ENCODE peak calls at places on chromosome 3, in five cellular contexts. One of them, this sample, is unnamed.

GRCh38 chr3:14467723-14468620 is 65.6 kb downstream of the SLC6A6 start:
- DNase-seq in HepG2: peak; percentile 8
- DNase-seq in heart left ventricle: no peak
- DNase-seq in tibial nerve: no peak
- DNase-seq in tibial artery: no peak
- DNase-seq in this sample: no peak

GRCh38 chr3:159486580-159486979 is 502.1 kb upstream of the IL12A start:
- DNase-seq in HepG2: peak; percentile 2
- DNase-seq in heart left ventricle: no peak
- DNase-seq in tibial nerve: no peak
- DNase-seq in tibial artery: no peak
- DNase-seq in this sample: no peak

GRCh38 chr3:157819826-157820517 is 286.2 kb downstream of the SHOX2 start:
- DNase-seq in HepG2: no peak
- DNase-seq in heart left ventricle: no peak
- DNase-seq in tibial nerve: no peak
- DNase-seq in tibial artery: no peak
- DNase-seq in this sample: no peak

GRCh38 chr3:14177580-14178246 is 688 bp downstream of the XPC start:
- DNase-seq in HepG2: peak; percentile 15
- DNase-seq in heart left ventricle: no peak
- DNase-seq in tibial nerve: no peak
- DNase-seq in tibial artery: no peak
- DNase-seq in this sample: peak; percentile 60

GRCh38 chr3:23113455-23114171 is 89.5 kb upstream of the UBE2E2 start:
- DNase-seq in HepG2: no peak
- DNase-seq in heart left ventricle: no peak
- DNase-seq in tibial nerve: no peak
- DNase-seq in tibial artery: peak; percentile 64
- DNase-seq in this sample: no peak

GRCh38 chr3:128709506-128710210 is 16.3 kb upstream of the RAB7A start:
- DNase-seq in HepG2: no peak
- DNase-seq in heart left ventricle: no peak
- DNase-seq in tibial nerve: no peak
- DNase-seq in tibial artery: no peak
- DNase-seq in this sample: no peak

GRCh38 chr3:16985608-16986007 is 100.9 kb downstream of the PLCL2 start:
- DNase-seq in HepG2: no peak
- DNase-seq in heart left ventricle: no peak
- DNase-seq in tibial nerve: no peak
- DNase-seq in tibial artery: no peak
- DNase-seq in this sample: no peak

GRCh38 chr3:41898631-41899030 is 63.3 kb downstream of the ULK4 start:
- DNase-seq in HepG2: no peak
- DNase-seq in heart left ventricle: no peak
- DNase-seq in tibial nerve: no peak
- DNase-seq in tibial artery: no peak
- DNase-seq in this sample: no peak

GRCh38 chr3:27501759-27502158 is 17.6 kb upstream of the SLC4A7 start:
- DNase-seq in HepG2: no peak
- DNase-seq in heart left ventricle: no peak
- DNase-seq in tibial nerve: no peak
- DNase-seq in tibial artery: no peak
- DNase-seq in this sample: no peak

GRCh38 chr3:139227165-139227564 is 116.7 kb upstream of the MRPS22 start:
- DNase-seq in HepG2: no peak
- DNase-seq in heart left ventricle: peak; percentile 77
- DNase-seq in tibial nerve: no peak
- DNase-seq in tibial artery: no peak
- DNase-seq in this sample: no peak

GRCh38 chr3:149013726-149014125 is 22.4 kb downstream of the GYG1 start:
- DNase-seq in HepG2: no peak
- DNase-seq in heart left ventricle: no peak
- DNase-seq in tibial nerve: no peak
- DNase-seq in tibial artery: no peak
- DNase-seq in this sample: no peak

GRCh38 chr3:122188758-122189157 is 5.3 kb downstream of the CASR start:
- DNase-seq in HepG2: no peak
- DNase-seq in heart left ventricle: no peak
- DNase-seq in tibial nerve: no peak
- DNase-seq in tibial artery: no peak
- DNase-seq in this sample: no peak

GRCh38 chr3:53077476-53078220 is 31.8 kb upstream of the SFMBT1 start:
- DNase-seq in HepG2: no peak
- DNase-seq in heart left ventricle: no peak
- DNase-seq in tibial nerve: no peak
- DNase-seq in tibial artery: peak; percentile 46
- DNase-seq in this sample: no peak

GRCh38 chr3:50245831-50246516 is 10.0 kb downstream of the GNAI2 start:
- DNase-seq in HepG2: no peak
- DNase-seq in heart left ventricle: peak; percentile 94
- DNase-seq in tibial nerve: peak; percentile 92
- DNase-seq in tibial artery: peak; percentile 94
- DNase-seq in this sample: peak; percentile 91

GRCh38 chr3:61518590-61518989 is 42.8 kb upstream of the PTPRG start:
- DNase-seq in HepG2: peak; percentile 19
- DNase-seq in heart left ventricle: no peak
- DNase-seq in tibial nerve: no peak
- DNase-seq in tibial artery: no peak
- DNase-seq in this sample: no peak

GRCh38 chr3:70832035-70832795 is 519.8 kb upstream of the MDFIC2 start:
- DNase-seq in HepG2: no peak
- DNase-seq in heart left ventricle: peak; percentile 56
- DNase-seq in tibial nerve: no peak
- DNase-seq in tibial artery: no peak
- DNase-seq in this sample: no peak

GRCh38 chr3:31448882-31449243 is 83.9 kb upstream of the STT3B start:
- DNase-seq in HepG2: no peak
- DNase-seq in heart left ventricle: no peak
- DNase-seq in tibial nerve: no peak
- DNase-seq in tibial artery: no peak
- DNase-seq in this sample: no peak

GRCh38 chr3:425094-425493 is 228.5 kb downstream of the CHL1 start:
- DNase-seq in HepG2: no peak
- DNase-seq in heart left ventricle: no peak
- DNase-seq in tibial nerve: no peak
- DNase-seq in tibial artery: no peak
- DNase-seq in this sample: no peak

GRCh38 chr3:39166932-39167532 is 13.6 kb upstream of the CSRNP1 start:
- DNase-seq in HepG2: no peak
- DNase-seq in heart left ventricle: no peak
- DNase-seq in tibial nerve: no peak
- DNase-seq in tibial artery: peak; percentile 78
- DNase-seq in this sample: peak; percentile 94

GRCh38 chr3:135325726-135326245 is 530.7 kb downstream of the EPHB1 start:
- DNase-seq in HepG2: no peak
- DNase-seq in heart left ventricle: peak; percentile 31
- DNase-seq in tibial nerve: no peak
- DNase-seq in tibial artery: no peak
- DNase-seq in this sample: no peak

GRCh38 chr3:138125548-138126221 is 6.5 kb downstream of the A4GNT start:
- DNase-seq in HepG2: no peak
- DNase-seq in heart left ventricle: peak; percentile 28
- DNase-seq in tibial nerve: no peak
- DNase-seq in tibial artery: no peak
- DNase-seq in this sample: no peak

GRCh38 chr3:137767146-137768020 is 3.3 kb downstream of the SOX14 start:
- DNase-seq in HepG2: no peak
- DNase-seq in heart left ventricle: no peak
- DNase-seq in tibial nerve: no peak
- DNase-seq in tibial artery: no peak
- DNase-seq in this sample: no peak

GRCh38 chr3:24583004-24583403 is 88.4 kb upstream of the THRB start:
- DNase-seq in HepG2: peak; percentile 30
- DNase-seq in heart left ventricle: no peak
- DNase-seq in tibial nerve: no peak
- DNase-seq in tibial artery: no peak
- DNase-seq in this sample: no peak

GRCh38 chr3:120160050-120160449 is 65.8 kb upstream of the GSK3B start:
- DNase-seq in HepG2: no peak
- DNase-seq in heart left ventricle: peak; percentile 58
- DNase-seq in tibial nerve: peak; percentile 25
- DNase-seq in tibial artery: peak; percentile 93
- DNase-seq in this sample: peak; percentile 75

GRCh38 chr3:158936530-158937113 is 134.8 kb downstream of the MFSD1 start:
- DNase-seq in HepG2: no peak
- DNase-seq in heart left ventricle: no peak
- DNase-seq in tibial nerve: no peak
- DNase-seq in tibial artery: no peak
- DNase-seq in this sample: no peak

GRCh38 chr3:138694287-138695007 is 85.9 kb downstream of the FAIM start:
- DNase-seq in HepG2: no peak
- DNase-seq in heart left ventricle: no peak
- DNase-seq in tibial nerve: no peak
- DNase-seq in tibial artery: no peak
- DNase-seq in this sample: no peak

GRCh38 chr3:62084558-62084957 is 288.8 kb downstream of the FEZF2 start:
- DNase-seq in HepG2: no peak
- DNase-seq in heart left ventricle: no peak
- DNase-seq in tibial nerve: no peak
- DNase-seq in tibial artery: no peak
- DNase-seq in this sample: no peak

GRCh38 chr3:5250467-5251195 is 63.1 kb downstream of the EDEM1 start:
- DNase-seq in HepG2: peak; percentile 62
- DNase-seq in heart left ventricle: no peak
- DNase-seq in tibial nerve: no peak
- DNase-seq in tibial artery: no peak
- DNase-seq in this sample: no peak

GRCh38 chr3:94070341-94070911 is 7.6 kb downstream of the NSUN3 start:
- DNase-seq in HepG2: no peak
- DNase-seq in heart left ventricle: no peak
- DNase-seq in tibial nerve: no peak
- DNase-seq in tibial artery: no peak
- DNase-seq in this sample: no peak

GRCh38 chr3:149080699-149081091 is 5.6 kb downstream of the HLTF start:
- DNase-seq in HepG2: no peak
- DNase-seq in heart left ventricle: no peak
- DNase-seq in tibial nerve: no peak
- DNase-seq in tibial artery: no peak
- DNase-seq in this sample: no peak

GRCh38 chr3:122691195-122691594 is 10.6 kb downstream of the PARP14 start:
- DNase-seq in HepG2: peak; percentile 80
- DNase-seq in heart left ventricle: no peak
- DNase-seq in tibial nerve: no peak
- DNase-seq in tibial artery: no peak
- DNase-seq in this sample: no peak

GRCh38 chr3:58163234-58163633 is 47.5 kb downstream of the DNASE1L3 start:
- DNase-seq in HepG2: no peak
- DNase-seq in heart left ventricle: no peak
- DNase-seq in tibial nerve: no peak
- DNase-seq in tibial artery: no peak
- DNase-seq in this sample: no peak

GRCh38 chr3:49377483-49377882 is 19.3 kb upstream of the GPX1 start:
- DNase-seq in HepG2: no peak
- DNase-seq in heart left ventricle: no peak
- DNase-seq in tibial nerve: no peak
- DNase-seq in tibial artery: no peak
- DNase-seq in this sample: no peak

GRCh38 chr3:181691951-181692849 is 19.5 kb upstream of the SOX2 start:
- DNase-seq in HepG2: no peak
- DNase-seq in heart left ventricle: no peak
- DNase-seq in tibial nerve: no peak
- DNase-seq in tibial artery: no peak
- DNase-seq in this sample: no peak

GRCh38 chr3:59766165-59766872 is 716.5 kb upstream of the CFAP20DC start:
- DNase-seq in HepG2: no peak
- DNase-seq in heart left ventricle: no peak
- DNase-seq in tibial nerve: no peak
- DNase-seq in tibial artery: no peak
- DNase-seq in this sample: no peak

GRCh38 chr3:12947504-12948369 is 106.4 kb upstream of the RPL32 start:
- DNase-seq in HepG2: peak; percentile 15
- DNase-seq in heart left ventricle: peak; percentile 75
- DNase-seq in tibial nerve: peak; percentile 40
- DNase-seq in tibial artery: no peak
- DNase-seq in this sample: no peak
- TF ChIP-seq CTCF in HepG2: peak; percentile 24
- TF ChIP-seq CTCF in heart left ventricle: no peak
- TF ChIP-seq CTCF in tibial nerve: no peak
- TF ChIP-seq CTCF in tibial artery: peak; percentile 6
- TF ChIP-seq CTCF in this sample: peak; percentile 22

DNA sequence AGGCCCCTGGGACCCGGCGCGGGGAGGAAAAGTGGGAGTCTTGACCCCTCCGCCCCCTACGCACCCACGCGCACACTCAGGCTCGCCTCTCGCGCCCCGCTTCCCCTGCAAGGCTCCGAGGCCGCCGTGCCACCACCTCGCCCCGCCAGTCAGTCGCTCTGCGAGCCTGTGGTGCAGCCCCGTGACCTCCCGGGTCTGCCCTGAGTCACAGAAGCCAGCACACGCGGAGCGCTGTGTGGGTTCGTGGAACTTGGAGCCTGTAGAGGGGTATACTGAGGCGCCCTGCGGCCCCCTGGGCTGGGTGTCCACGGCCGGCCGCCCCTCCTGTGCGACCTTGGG is 387 bp upstream of the ALS2CL start:
- DNase-seq in HepG2: no peak
- DNase-seq in heart left ventricle: peak; percentile 65
- DNase-seq in tibial nerve: no peak
- DNase-seq in tibial artery: no peak
- DNase-seq in this sample: no peak
- H3K4me1 ChIP-seq in HepG2: no peaks in the 10 kb centered on the region
- H3K4me1 ChIP-seq in heart left ventricle: peaks cover 77% of the 10 kb centered on the region
- H3K4me1 ChIP-seq in tibial nerve: peaks cover 67% of the 10 kb centered on the region
- H3K4me1 ChIP-seq in tibial artery: peaks cover 71% of the 10 kb centered on the region
- H3K4me1 ChIP-seq in this sample: no peaks in the 10 kb centered on the region

GRCh38 chr3:185595520-185595919 is 9.4 kb downstream of the SENP2 start:
- DNase-seq in HepG2: no peak
- DNase-seq in heart left ventricle: no peak
- DNase-seq in tibial nerve: no peak
- DNase-seq in tibial artery: no peak
- DNase-seq in this sample: no peak

DNA sequence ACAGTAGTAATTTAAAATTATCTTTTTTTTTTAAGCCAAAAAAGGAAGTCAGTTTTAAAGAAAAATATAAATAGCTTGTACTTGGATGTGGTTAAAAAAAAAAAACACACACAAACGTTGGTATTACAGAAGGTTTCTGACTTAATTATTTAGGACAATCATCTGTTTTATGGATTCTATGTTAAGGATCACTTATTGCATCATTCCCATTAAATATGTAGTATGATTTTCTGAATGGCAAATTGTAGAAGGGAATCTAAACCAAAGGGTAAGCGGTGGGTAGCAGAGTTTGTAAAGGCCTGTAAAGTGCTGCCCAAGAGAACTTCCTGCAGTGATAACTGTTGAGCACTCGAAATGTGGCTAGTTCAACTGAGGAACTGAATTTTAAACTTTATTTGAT is 8.0 kb downstream of the SENP2 start:
- DNase-seq in HepG2: no peak
- DNase-seq in heart left ventricle: no peak
- DNase-seq in tibial nerve: no peak
- DNase-seq in tibial artery: no peak
- DNase-seq in this sample: no peak
- H3K36me3 ChIP-seq in HepG2: no peaks in the 10 kb centered on the region
- H3K36me3 ChIP-seq in heart left ventricle: peaks cover 79% of the 10 kb centered on the region
- H3K36me3 ChIP-seq in tibial nerve: no peaks in the 10 kb centered on the region
- H3K36me3 ChIP-seq in tibial artery: peaks cover 50% of the 10 kb centered on the region
- H3K36me3 ChIP-seq in this sample: peaks cover 28% of the 10 kb centered on the region

GRCh38 chr3:25789596-25790556 is at the start of gene OXSM:
- DNase-seq in HepG2: peak; percentile 87
- DNase-seq in heart left ventricle: peak; percentile 96
- DNase-seq in tibial nerve: peak; percentile 41
- DNase-seq in tibial artery: peak; percentile 94
- DNase-seq in this sample: peak; percentile 94
- TF ChIP-seq CTCF in HepG2: peak; percentile 31
- TF ChIP-seq CTCF in heart left ventricle: no peak
- TF ChIP-seq CTCF in tibial nerve: no peak
- TF ChIP-seq CTCF in tibial artery: no peak
- TF ChIP-seq CTCF in this sample: no peak

GRCh38 chr3:36906504-36907149 is 38.2 kb downstream of the TRANK1 start:
- DNase-seq in HepG2: no peak
- DNase-seq in heart left ventricle: no peak
- DNase-seq in tibial nerve: no peak
- DNase-seq in tibial artery: no peak
- DNase-seq in this sample: peak; percentile 5
- H3K4me1 ChIP-seq in HepG2: peaks cover 16% of the 10 kb centered on the region
- H3K4me1 ChIP-seq in heart left ventricle: peaks cover 48% of the 10 kb centered on the region
- H3K4me1 ChIP-seq in tibial nerve: peaks cover 12% of the 10 kb centered on the region
- H3K4me1 ChIP-seq in tibial artery: no peaks in the 10 kb centered on the region
- H3K4me1 ChIP-seq in this sample: peaks cover 30% of the 10 kb centered on the region

This sample was measured in right atrium auricular region.